ENCODE peak calls at places on chromosomes 5 and 9, in seven cellular contexts. One of them, this sample, is unnamed.

GRCh38 chr5:91212336-91213092 is 170.6 kb downstream of the ARRDC3 start:
- DNase-seq in cardiac muscle cell: no peak
- DNase-seq in upper lobe of right lung: no peak
- DNase-seq in lung: no peak
- DNase-seq in foreskin fibroblast: peak; percentile 97
- DNase-seq in PC-3: peak; percentile 76
- DNase-seq in GM23338: no peak
- DNase-seq in this sample: no peak

GRCh38 chr9:18504707-18505106 is 30.8 kb downstream of the ADAMTSL1 start:
- DNase-seq in cardiac muscle cell: no peak
- DNase-seq in upper lobe of right lung: no peak
- DNase-seq in lung: no peak
- DNase-seq in foreskin fibroblast: no peak
- DNase-seq in PC-3: no peak
- DNase-seq in GM23338: peak; percentile 85
- DNase-seq in this sample: no peak

GRCh38 chr5:154478224-154478565 is at the start of gene HAND1:
- DNase-seq in cardiac muscle cell: peak; percentile 94
- DNase-seq in upper lobe of right lung: peak; percentile 69
- DNase-seq in lung: peak; percentile 49
- DNase-seq in foreskin fibroblast: peak; percentile 49
- DNase-seq in PC-3: no peak
- DNase-seq in GM23338: peak; percentile 96
- DNase-seq in this sample: no peak

GRCh38 chr5:137146402-137146889 is 352.7 kb downstream of the SPOCK1 start:
- DNase-seq in cardiac muscle cell: no peak
- DNase-seq in upper lobe of right lung: no peak
- DNase-seq in lung: no peak
- DNase-seq in foreskin fibroblast: peak; percentile 93
- DNase-seq in PC-3: peak; percentile 74
- DNase-seq in GM23338: no peak
- DNase-seq in this sample: no peak

GRCh38 chr9:127128341-127129072 is 6.1 kb upstream of the ANGPTL2 start:
- DNase-seq in cardiac muscle cell: no peak
- DNase-seq in upper lobe of right lung: peak; percentile 58
- DNase-seq in lung: no peak
- DNase-seq in foreskin fibroblast: peak; percentile 37
- DNase-seq in PC-3: peak; percentile 21
- DNase-seq in GM23338: no peak
- DNase-seq in this sample: no peak

GRCh38 chr5:167582263-167582662 is 709.2 kb upstream of the WWC1 start:
- DNase-seq in cardiac muscle cell: no peak
- DNase-seq in upper lobe of right lung: no peak
- DNase-seq in lung: no peak
- DNase-seq in foreskin fibroblast: peak; percentile 31
- DNase-seq in PC-3: peak; percentile 50
- DNase-seq in GM23338: no peak
- DNase-seq in this sample: no peak

GRCh38 chr9:136653323-136654064 is 9.2 kb upstream of the EGFL7 start:
- DNase-seq in cardiac muscle cell: no peak
- DNase-seq in upper lobe of right lung: no peak
- DNase-seq in lung: no peak
- DNase-seq in foreskin fibroblast: no peak
- DNase-seq in PC-3: no peak
- DNase-seq in GM23338: no peak
- DNase-seq in this sample: no peak

GRCh38 chr9:79611091-79611614 is 39.4 kb downstream of the TLE4 start:
- DNase-seq in cardiac muscle cell: no peak
- DNase-seq in upper lobe of right lung: no peak
- DNase-seq in lung: no peak
- DNase-seq in foreskin fibroblast: peak; percentile 94
- DNase-seq in PC-3: peak; percentile 27
- DNase-seq in GM23338: peak; percentile 23
- DNase-seq in this sample: no peak

GRCh38 chr9:88052446-88052845 is 78.1 kb upstream of the CDK20 start:
- DNase-seq in cardiac muscle cell: no peak
- DNase-seq in upper lobe of right lung: no peak
- DNase-seq in lung: no peak
- DNase-seq in foreskin fibroblast: no peak
- DNase-seq in PC-3: no peak
- DNase-seq in GM23338: no peak
- DNase-seq in this sample: no peak

GRCh38 chr9:117763314-117763713 is 59.1 kb downstream of the TLR4 start:
- DNase-seq in cardiac muscle cell: no peak
- DNase-seq in upper lobe of right lung: no peak
- DNase-seq in lung: no peak
- DNase-seq in foreskin fibroblast: peak; percentile 78
- DNase-seq in PC-3: no peak
- DNase-seq in GM23338: no peak
- DNase-seq in this sample: no peak

GRCh38 chr9:74379718-74380117 is 117.4 kb upstream of the RORB start:
- DNase-seq in cardiac muscle cell: peak; percentile 73
- DNase-seq in upper lobe of right lung: no peak
- DNase-seq in lung: no peak
- DNase-seq in foreskin fibroblast: no peak
- DNase-seq in PC-3: peak; percentile 46
- DNase-seq in GM23338: peak; percentile 86
- DNase-seq in this sample: peak; percentile 8

GRCh38 chr9:36551129-36551528 is 21.6 kb upstream of the MELK start:
- DNase-seq in cardiac muscle cell: no peak
- DNase-seq in upper lobe of right lung: no peak
- DNase-seq in lung: no peak
- DNase-seq in foreskin fibroblast: peak; percentile 27
- DNase-seq in PC-3: no peak
- DNase-seq in GM23338: no peak
- DNase-seq in this sample: no peak

GRCh38 chr9:85043248-85043647 is 373.7 kb downstream of the NTRK2 start:
- DNase-seq in cardiac muscle cell: peak; percentile 23
- DNase-seq in upper lobe of right lung: no peak
- DNase-seq in lung: no peak
- DNase-seq in foreskin fibroblast: no peak
- DNase-seq in PC-3: no peak
- DNase-seq in GM23338: no peak
- DNase-seq in this sample: no peak

GRCh38 chr5:143311428-143311827 is 92.1 kb downstream of the NR3C1 start:
- DNase-seq in cardiac muscle cell: no peak
- DNase-seq in upper lobe of right lung: no peak
- DNase-seq in lung: no peak
- DNase-seq in foreskin fibroblast: peak; percentile 79
- DNase-seq in PC-3: peak; percentile 82
- DNase-seq in GM23338: peak; percentile 6
- DNase-seq in this sample: no peak

GRCh38 chr9:116365056-116365471 is 211.5 kb downstream of the PAPPA start:
- DNase-seq in cardiac muscle cell: no peak
- DNase-seq in upper lobe of right lung: no peak
- DNase-seq in lung: no peak
- DNase-seq in foreskin fibroblast: peak; percentile 88
- DNase-seq in PC-3: peak; percentile 66
- DNase-seq in GM23338: peak; percentile 24
- DNase-seq in this sample: no peak

DNA sequence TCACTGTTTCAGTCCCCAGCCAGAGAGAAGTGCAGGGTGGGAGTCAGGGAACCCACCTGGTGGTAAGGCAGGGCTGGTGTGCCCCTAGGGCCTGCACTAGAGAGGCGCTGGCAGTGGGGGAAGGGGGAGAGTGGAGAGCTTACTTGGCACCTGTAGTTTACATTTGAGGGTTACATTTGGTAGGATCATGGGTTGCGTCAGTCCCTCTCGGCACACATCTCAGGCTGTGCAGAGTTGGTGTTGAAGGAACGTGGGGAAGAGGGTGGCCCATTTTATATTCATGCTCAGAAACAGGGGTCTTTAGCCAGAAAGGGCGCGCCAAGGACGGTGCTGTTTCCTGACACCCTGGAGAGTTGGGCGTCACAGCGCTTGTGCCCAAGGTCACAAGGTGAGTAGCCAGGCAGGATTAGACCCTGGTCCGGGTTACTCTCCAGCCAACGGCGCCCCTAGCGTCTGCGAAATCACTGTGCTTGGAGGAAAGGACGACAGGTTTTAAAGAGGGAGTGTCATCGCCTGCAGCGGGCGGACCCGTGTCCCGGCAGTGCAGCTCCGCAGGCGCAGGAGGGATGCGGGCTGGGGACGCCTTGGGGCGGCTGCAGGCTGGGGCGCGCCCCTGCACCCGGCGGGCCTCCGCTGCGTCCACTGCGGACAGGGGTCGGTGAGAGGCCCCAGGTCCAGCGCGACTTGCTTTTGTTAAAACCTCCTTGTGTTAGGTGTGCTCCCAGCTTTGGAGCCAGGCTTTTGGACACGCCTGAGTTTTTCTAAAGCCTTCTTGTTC is 272.6 kb downstream of the FANCC start:
- DNase-seq in cardiac muscle cell: peak; percentile 90
- DNase-seq in upper lobe of right lung: no peak
- DNase-seq in lung: no peak
- DNase-seq in foreskin fibroblast: peak; percentile 47
- DNase-seq in PC-3: no peak
- DNase-seq in GM23338: peak; percentile 97
- DNase-seq in this sample: no peak
- TF ChIP-seq CTCF in cardiac muscle cell: peak; percentile 15
- TF ChIP-seq CTCF in upper lobe of right lung: no peak
- TF ChIP-seq CTCF in lung: no peak
- TF ChIP-seq CTCF in foreskin fibroblast: no peak
- TF ChIP-seq CTCF in PC-3: no peak
- TF ChIP-seq CTCF in GM23338: peak; percentile 86
- TF ChIP-seq CTCF in this sample: no peak

GRCh38 chr9:2939368-2939767 is 95.5 kb upstream of the PUM3 start:
- DNase-seq in cardiac muscle cell: no peak
- DNase-seq in upper lobe of right lung: no peak
- DNase-seq in lung: no peak
- DNase-seq in foreskin fibroblast: no peak
- DNase-seq in PC-3: no peak
- DNase-seq in GM23338: no peak
- DNase-seq in this sample: no peak

GRCh38 chr9:2936221-2936620 is 92.3 kb upstream of the PUM3 start:
- DNase-seq in cardiac muscle cell: no peak
- DNase-seq in upper lobe of right lung: no peak
- DNase-seq in lung: no peak
- DNase-seq in foreskin fibroblast: no peak
- DNase-seq in PC-3: no peak
- DNase-seq in GM23338: no peak
- DNase-seq in this sample: no peak

GRCh38 chr9:2934883-2935282 is 91.0 kb upstream of the PUM3 start:
- DNase-seq in cardiac muscle cell: no peak
- DNase-seq in upper lobe of right lung: no peak
- DNase-seq in lung: no peak
- DNase-seq in foreskin fibroblast: no peak
- DNase-seq in PC-3: no peak
- DNase-seq in GM23338: no peak
- DNase-seq in this sample: no peak

GRCh38 chr9:2933165-2934095 is 89.5 kb upstream of the PUM3 start:
- DNase-seq in cardiac muscle cell: no peak
- DNase-seq in upper lobe of right lung: no peak
- DNase-seq in lung: no peak
- DNase-seq in foreskin fibroblast: no peak
- DNase-seq in PC-3: no peak
- DNase-seq in GM23338: peak; percentile 9
- DNase-seq in this sample: no peak

GRCh38 chr9:2934241-2934650 is 90.4 kb upstream of the PUM3 start:
- DNase-seq in cardiac muscle cell: no peak
- DNase-seq in upper lobe of right lung: no peak
- DNase-seq in lung: no peak
- DNase-seq in foreskin fibroblast: no peak
- DNase-seq in PC-3: no peak
- DNase-seq in GM23338: no peak
- DNase-seq in this sample: no peak
- H3K4me3 ChIP-seq in cardiac muscle cell: no peak overlapping the region
- H3K4me3 ChIP-seq in upper lobe of right lung: no peak overlapping the region
- H3K4me3 ChIP-seq in lung: no peak overlapping the region
- H3K4me3 ChIP-seq in foreskin fibroblast: no peak overlapping the region
- H3K4me3 ChIP-seq in PC-3: no peak overlapping the region
- H3K4me3 ChIP-seq in GM23338: no peak overlapping the region
- H3K4me3 ChIP-seq in this sample: no peak overlapping the region

GRCh38 chr5:179870952-179871351 is 12.3 kb upstream of the MRNIP start:
- DNase-seq in cardiac muscle cell: no peak
- DNase-seq in upper lobe of right lung: no peak
- DNase-seq in lung: no peak
- DNase-seq in foreskin fibroblast: no peak
- DNase-seq in PC-3: no peak
- DNase-seq in GM23338: no peak
- DNase-seq in this sample: no peak

GRCh38 chr5:179871506-179871905 is 12.9 kb upstream of the MRNIP start:
- DNase-seq in cardiac muscle cell: no peak
- DNase-seq in upper lobe of right lung: no peak
- DNase-seq in lung: no peak
- DNase-seq in foreskin fibroblast: no peak
- DNase-seq in PC-3: no peak
- DNase-seq in GM23338: no peak
- DNase-seq in this sample: no peak

GRCh38 chr5:179869101-179869500 is 10.5 kb upstream of the MRNIP start:
- DNase-seq in cardiac muscle cell: peak; percentile 29
- DNase-seq in upper lobe of right lung: no peak
- DNase-seq in lung: no peak
- DNase-seq in foreskin fibroblast: no peak
- DNase-seq in PC-3: no peak
- DNase-seq in GM23338: no peak
- DNase-seq in this sample: no peak

GRCh38 chr5:179869641-179870402 is 11.2 kb upstream of the MRNIP start:
- DNase-seq in cardiac muscle cell: peak; percentile 33
- DNase-seq in upper lobe of right lung: no peak
- DNase-seq in lung: no peak
- DNase-seq in foreskin fibroblast: no peak
- DNase-seq in PC-3: no peak
- DNase-seq in GM23338: peak; percentile 33
- DNase-seq in this sample: no peak

GRCh38 chr5:179870403-179870903 is 11.8 kb upstream of the MRNIP start:
- DNase-seq in cardiac muscle cell: peak; percentile 98
- DNase-seq in upper lobe of right lung: peak; percentile 84
- DNase-seq in lung: peak; percentile 53
- DNase-seq in foreskin fibroblast: no peak
- DNase-seq in PC-3: peak; percentile 46
- DNase-seq in GM23338: peak; percentile 78
- DNase-seq in this sample: no peak
- TF ChIP-seq CTCF in cardiac muscle cell: no peak
- TF ChIP-seq CTCF in upper lobe of right lung: peak; percentile 42
- TF ChIP-seq CTCF in lung: no peak
- TF ChIP-seq CTCF in foreskin fibroblast: peak; percentile 37
- TF ChIP-seq CTCF in PC-3: peak; percentile 57
- TF ChIP-seq CTCF in GM23338: peak; percentile 76
- TF ChIP-seq CTCF in this sample: peak; percentile 44

GRCh38 chr5:119470105-119470763 is 17.9 kb downstream of the HSD17B4 start:
- DNase-seq in cardiac muscle cell: no peak
- DNase-seq in upper lobe of right lung: no peak
- DNase-seq in lung: no peak
- DNase-seq in foreskin fibroblast: no peak
- DNase-seq in PC-3: no peak
- DNase-seq in GM23338: peak; percentile 86
- DNase-seq in this sample: peak; percentile 36

GRCh38 chr5:119473241-119473640 is 20.9 kb downstream of the HSD17B4 start:
- DNase-seq in cardiac muscle cell: no peak
- DNase-seq in upper lobe of right lung: no peak
- DNase-seq in lung: no peak
- DNase-seq in foreskin fibroblast: no peak
- DNase-seq in PC-3: no peak
- DNase-seq in GM23338: no peak
- DNase-seq in this sample: no peak

GRCh38 chr5:119468286-119468685 is 16.0 kb downstream of the HSD17B4 start:
- DNase-seq in cardiac muscle cell: no peak
- DNase-seq in upper lobe of right lung: no peak
- DNase-seq in lung: no peak
- DNase-seq in foreskin fibroblast: no peak
- DNase-seq in PC-3: no peak
- DNase-seq in GM23338: no peak
- DNase-seq in this sample: no peak

GRCh38 chr5:119465640-119466039 is 13.3 kb downstream of the HSD17B4 start:
- DNase-seq in cardiac muscle cell: no peak
- DNase-seq in upper lobe of right lung: no peak
- DNase-seq in lung: no peak
- DNase-seq in foreskin fibroblast: no peak
- DNase-seq in PC-3: no peak
- DNase-seq in GM23338: no peak
- DNase-seq in this sample: no peak

GRCh38 chr5:119470851-119471451 is 18.7 kb downstream of the HSD17B4 start:
- DNase-seq in cardiac muscle cell: peak; percentile 24
- DNase-seq in upper lobe of right lung: no peak
- DNase-seq in lung: no peak
- DNase-seq in foreskin fibroblast: peak; percentile 67
- DNase-seq in PC-3: peak; percentile 57
- DNase-seq in GM23338: peak; percentile 56
- DNase-seq in this sample: no peak
- H3K4me3 ChIP-seq in cardiac muscle cell: no peak overlapping the region
- H3K4me3 ChIP-seq in upper lobe of right lung: no peak overlapping the region
- H3K4me3 ChIP-seq in lung: no peak overlapping the region
- H3K4me3 ChIP-seq in foreskin fibroblast: no peak overlapping the region
- H3K4me3 ChIP-seq in PC-3: no peak overlapping the region
- H3K4me3 ChIP-seq in GM23338: peak overlapping the region; percentile 11
- H3K4me3 ChIP-seq in this sample: no peak overlapping the region